ENCODE peak calls at places on chromosomes 5 and 9, in nine cellular contexts. N is tibial nerve, V is psoas muscle, U is IMR-90, Q is transverse colon, T is sigmoid colon, Z is fibroblast of lung, G is Panc1, I is spleen. C is an unnamed sample.

GRCh38 chr5:172731286-172732073 is 39.5 kb downstream of the DUSP1 start:
- DNase-seq in G (no peak), Z (peak; percentile 32), Q (no peak), N (no peak), U (no peak), I (no peak), T (no peak), V (no peak), C (no peak)

GRCh38 chr5:176654856-176655255 is 7.6 kb downstream of the TSPAN17 start:
- DNase-seq in U (no peak), G (no peak), N (no peak), V (no peak), T (no peak), I (peak; percentile 74), Q (no peak), Z (no peak), C (no peak)

GRCh38 chr9:135588371-135588770 is 26.8 kb downstream of the PAEP start:
- DNase-seq in G (no peak), Z (no peak), T (peak; percentile 59), Q (no peak), N (no peak), V (no peak), U (no peak), I (peak; percentile 39), C (no peak)

GRCh38 chr5:137022043-137022442 is 477.1 kb downstream of the SPOCK1 start:
- DNase-seq in Z (peak; percentile 48), T (no peak), I (no peak), Q (no peak), N (no peak), U (no peak), G (no peak), V (no peak), C (peak; percentile 26)

GRCh38 chr9:91825422-91825821 is 124.6 kb downstream of the ROR2 start:
- DNase-seq in Z (no peak), T (peak; percentile 88), Q (no peak), U (peak; percentile 13), N (no peak), V (peak; percentile 32), G (no peak), I (no peak), C (no peak)

GRCh38 chr9:83620841-83621636 is 1.9 kb upstream of the IDNK start:
- DNase-seq in I (no peak), U (peak; percentile 52), G (peak; percentile 33), N (peak; percentile 38), Z (peak; percentile 39), Q (peak; percentile 52), V (no peak), T (no peak), C (peak; percentile 24)

GRCh38 chr9:133505186-133505830 is 19.5 kb downstream of the MYMK start:
- DNase-seq in Q (no peak), N (no peak), G (no peak), T (no peak), V (no peak), Z (peak; percentile 48), U (peak; percentile 36), I (no peak), C (no peak)

GRCh38 chr9:77188242-77188641 is 10.9 kb downstream of the VPS13A start:
- DNase-seq in Q (no peak), N (no peak), T (no peak), U (no peak), I (no peak), Z (no peak), G (no peak), V (no peak), C (no peak)

GRCh38 chr5:175640108-175640507 is 17.8 kb upstream of the HRH2 start:
- DNase-seq in N (no peak), G (no peak), I (no peak), Z (no peak), T (no peak), V (no peak), Q (no peak), U (no peak), C (no peak)

GRCh38 chr9:75876999-75877647 is 13.3 kb upstream of the PCSK5 start:
- DNase-seq in U (no peak), N (no peak), G (no peak), Q (peak; percentile 30), Z (no peak), V (no peak), T (no peak), I (no peak), C (no peak)

GRCh38 chr9:132094314-132094791 is 14.7 kb upstream of the MED27 start:
- DNase-seq in V (no peak), Z (peak; percentile 89), U (peak; percentile 95), G (no peak), T (no peak), Q (no peak), N (no peak), I (no peak), C (no peak)

GRCh38 chr5:179265529-179266290 is 79.6 kb downstream of the ADAMTS2 start:
- DNase-seq in G (no peak), N (peak; percentile 87), Q (peak; percentile 82), U (peak; percentile 99), I (peak; percentile 78), Z (peak; percentile 99), T (peak; percentile 99), V (peak; percentile 97), C (peak; percentile 97)

GRCh38 chr5:110852541-110852940 is 113.7 kb downstream of the SLC25A46 start:
- DNase-seq in I (no peak), G (no peak), T (no peak), V (no peak), U (no peak), Q (no peak), Z (no peak), N (no peak), C (no peak)

GRCh38 chr5:172484664-172485063 is 30.3 kb upstream of the SH3PXD2B start:
- DNase-seq in Q (no peak), Z (no peak), U (no peak), N (no peak), G (no peak), T (no peak), I (peak; percentile 10), V (no peak), C (no peak)

GRCh38 chr5:65702036-65702435 is 19.9 kb downstream of the SGTB start:
- DNase-seq in G (no peak), N (no peak), Z (no peak), V (no peak), I (no peak), U (no peak), Q (no peak), T (no peak), C (no peak)

GRCh38 chr5:33046091-33046490 is 335.0 kb downstream of the NPR3 start:
- DNase-seq in U (no peak), G (no peak), Q (no peak), N (no peak), Z (peak; percentile 54), V (no peak), I (no peak), T (no peak), C (no peak)
- TF ChIP-seq CTCF in U (no peak), G (no peak), Q (no peak), N (no peak), Z (no peak), V (no peak), I (no peak), T (no peak), C (no peak)

GRCh38 chr9:113626735-113627495 is 163.4 kb downstream of the RGS3 start:
- DNase-seq in Q (no peak), T (peak; percentile 91), V (peak; percentile 63), G (no peak), U (no peak), I (peak; percentile 30), N (peak; percentile 47), Z (no peak), C (peak; percentile 85)
- H3K4me1 ChIP-seq in Q (no peaks in the 10 kb centered on the region), T (peaks cover 18% of the 10 kb centered on the region), V (peaks cover 11% of the 10 kb centered on the region), G (no peaks in the 10 kb centered on the region), U (peaks cover 21% of the 10 kb centered on the region), I (no peaks in the 10 kb centered on the region), N (no peaks in the 10 kb centered on the region), Z (peaks cover 24% of the 10 kb centered on the region), C (peaks cover 34% of the 10 kb centered on the region)

DNA sequence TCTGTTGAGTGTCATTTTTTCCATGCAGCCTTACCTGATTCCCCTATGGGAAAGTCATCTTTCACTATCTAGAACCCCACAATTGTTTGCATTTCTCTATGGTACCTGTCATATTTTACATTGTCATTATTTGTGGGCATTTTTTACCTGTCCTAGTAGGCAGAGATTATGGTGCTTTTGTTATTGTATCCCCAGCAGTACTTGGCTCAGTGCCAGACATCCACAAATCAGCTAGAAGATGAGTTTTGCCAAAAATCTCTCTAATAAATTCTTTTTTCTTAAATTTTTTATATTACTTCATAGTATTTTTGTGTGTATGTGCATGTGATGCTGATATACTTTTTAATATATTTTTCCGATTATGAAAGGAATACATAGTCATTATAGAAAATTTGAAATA is 13.2 kb downstream of the GARNL3 start:
- DNase-seq in U (no peak), T (no peak), G (no peak), V (no peak), Q (no peak), N (no peak), I (no peak), Z (no peak), C (no peak)
- H3K4me3 ChIP-seq in U (no peak overlapping the region), T (no peak overlapping the region), G (no peak overlapping the region), V (no peak overlapping the region), Q (no peak overlapping the region), N (no peak overlapping the region), I (no peak overlapping the region), Z (no peak overlapping the region), C (no peak overlapping the region)

GRCh38 chr5:10857333-10857723 is 96.3 kb upstream of the DAP start:
- DNase-seq in Z (no peak), I (no peak), N (no peak), Q (no peak), U (no peak), V (no peak), G (no peak), T (no peak), C (no peak)
- TF ChIP-seq CTCF in Z (no peak), I (peak; percentile 6), N (peak; percentile 6), Q (peak; percentile 3), U (no peak), V (no peak), G (peak; percentile 38), T (no peak), C (no peak)